ENCODE peak calls at places on chromosomes 2 and 18, in six cellular contexts. J is PC-3, P is GM23248, B is neural progenitor cell, D is GM23338, E is SK-N-SH. O is an unnamed sample.

GRCh38 chr2:101736233-101736632 is 38.7 kb downstream of the MAP4K4 start:
- DNase-seq in J (no peak), P (peak; percentile 23), B (no peak), D (no peak), E (no peak), O (no peak)

GRCh38 chr18:48073231-48073930 is 142.9 kb upstream of the SMAD2 start:
- DNase-seq in J (no peak), P (peak; percentile 79), B (peak; percentile 17), D (no peak), E (peak; percentile 87), O (no peak)

GRCh38 chr2:178392215-178392614 is 58.8 kb downstream of the PRKRA start:
- DNase-seq in J (peak; percentile 89), P (peak; percentile 70), B (no peak), D (no peak), E (no peak), O (no peak)

GRCh38 chr2:173797586-173798263 is 167.4 kb downstream of the SP3 start:
- DNase-seq in J (no peak), P (no peak), B (peak; percentile 57), D (peak; percentile 58), E (no peak), O (no peak)

GRCh38 chr2:41496908-41497307 is 550.9 kb upstream of the PKDCC start:
- DNase-seq in J (peak; percentile 2), P (no peak), B (no peak), D (no peak), E (no peak), O (peak; percentile 41)

GRCh38 chr2:128442891-128443302 is 124.2 kb upstream of the HS6ST1 start:
- DNase-seq in J (no peak), P (no peak), B (no peak), D (peak; percentile 58), E (no peak), O (no peak)

GRCh38 chr2:173555833-173556232 is 201.2 kb downstream of the CDCA7 start:
- DNase-seq in J (no peak), P (no peak), B (no peak), D (no peak), E (no peak), O (peak; percentile 23)

GRCh38 chr2:179139506-179139905 is 89.6 kb upstream of the CCDC141 start:
- DNase-seq in J (no peak), P (peak; percentile 5), B (no peak), D (no peak), E (no peak), O (no peak)

GRCh38 chr2:195612515-195613495 is 44.2 kb upstream of the SLC39A10 start:
- DNase-seq in J (peak; percentile 67), P (peak; percentile 75), B (peak; percentile 78), D (peak; percentile 95), E (no peak), O (no peak)

GRCh38 chr2:31247671-31248070 is 13.7 kb downstream of the EHD3 start:
- DNase-seq in J (no peak), P (no peak), B (no peak), D (no peak), E (no peak), O (no peak)

GRCh38 chr2:175741164-175741563 is 260.9 kb downstream of the LNPK start:
- DNase-seq in J (no peak), P (no peak), B (no peak), D (no peak), E (no peak), O (no peak)

GRCh38 chr2:189641565-189641964 is 19.7 kb upstream of the ASNSD1 start:
- DNase-seq in J (no peak), P (peak; percentile 56), B (no peak), D (no peak), E (no peak), O (no peak)

GRCh38 chr2:23605236-23605635 is 220.3 kb downstream of the KLHL29 start:
- DNase-seq in J (no peak), P (no peak), B (no peak), D (no peak), E (no peak), O (no peak)

GRCh38 chr2:165837122-165837521 is 43.1 kb upstream of the GALNT3 start:
- DNase-seq in J (peak; percentile 47), P (peak; percentile 77), B (peak; percentile 18), D (no peak), E (no peak), O (no peak)

GRCh38 chr2:174967086-174967485 is 38.1 kb downstream of the CHN1 start:
- DNase-seq in J (no peak), P (no peak), B (no peak), D (no peak), E (no peak), O (no peak)

DNA sequence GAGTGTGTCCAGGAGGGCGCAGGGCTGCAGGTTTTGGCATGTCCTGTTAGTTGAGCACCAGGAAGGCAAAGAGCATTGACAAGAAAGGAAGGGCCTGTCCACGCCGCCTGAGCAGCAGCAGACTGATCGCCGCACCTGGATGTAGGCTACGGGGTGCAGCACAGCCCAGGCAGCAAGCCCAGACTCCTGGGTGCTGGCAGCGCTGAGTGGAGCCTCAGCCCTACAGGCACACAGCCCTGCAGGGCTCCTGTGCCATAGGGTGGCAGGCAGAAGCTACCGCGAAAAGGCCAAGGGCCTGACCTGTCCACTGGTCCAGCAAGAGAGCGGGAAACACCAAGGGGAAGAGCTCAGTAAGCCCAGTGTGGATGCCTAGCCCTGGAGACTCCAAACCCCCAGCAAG is 198.0 kb downstream of the HDAC4 start:
- DNase-seq in J (no peak), P (no peak), B (no peak), D (no peak), E (no peak), O (no peak)
- H2AFZ ChIP-seq in J (no peak overlapping the region), P (no peak overlapping the region), B (no peak overlapping the region), D (no peak overlapping the region), E (no peak overlapping the region), O (no peak overlapping the region)

GRCh38 chr2:161239416-161240109 is 68.7 kb upstream of the PSMD14 start:
- DNase-seq in J (no peak), P (no peak), B (peak; percentile 93), D (peak; percentile 62), E (no peak), O (no peak)

GRCh38 chr2:161234627-161235026 is 73.6 kb upstream of the PSMD14 start:
- DNase-seq in J (no peak), P (no peak), B (no peak), D (no peak), E (no peak), O (no peak)

GRCh38 chr2:161238559-161239415 is 69.4 kb upstream of the PSMD14 start:
- DNase-seq in J (peak; percentile 48), P (peak; percentile 73), B (peak; percentile 88), D (peak; percentile 96), E (peak; percentile 80), O (peak; percentile 31)

GRCh38 chr2:161237397-161238263 is 70.6 kb upstream of the PSMD14 start:
- DNase-seq in J (peak; percentile 40), P (peak; percentile 72), B (peak; percentile 82), D (peak; percentile 73), E (peak; percentile 78), O (peak; percentile 37)

DNA sequence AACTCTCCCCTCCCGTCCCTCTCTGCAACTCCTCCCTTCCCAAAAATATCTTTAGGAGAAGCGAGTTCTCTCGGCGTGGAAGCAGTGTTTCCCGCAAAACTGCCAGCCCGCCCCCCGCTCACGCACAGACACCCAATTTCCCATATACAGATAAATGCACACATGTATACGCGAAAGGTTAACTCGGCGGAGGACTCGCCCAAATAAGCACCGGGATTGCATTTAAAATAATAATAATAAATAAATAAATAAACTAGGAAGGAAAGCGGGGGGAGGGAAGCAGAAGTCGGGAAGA is 70.0 kb upstream of the PSMD14 start:
- DNase-seq in J (no peak), P (peak; percentile 29), B (no peak), D (no peak), E (no peak), O (no peak)
- H3F3A ChIP-seq in J (peaks cover 5% of the 10 kb centered on the region), P (peaks cover 32% of the 10 kb centered on the region), B (peaks cover 51% of the 10 kb centered on the region), D (peaks cover under 1% of the 10 kb centered on the region), E (peaks cover 18% of the 10 kb centered on the region), O (no peaks in the 10 kb centered on the region)

GRCh38 chr18:59963229-59963628 is 63.4 kb downstream of the PMAIP1 start:
- DNase-seq in J (no peak), P (no peak), B (no peak), D (no peak), E (no peak), O (no peak)

GRCh38 chr18:59971871-59972270 is 72.1 kb downstream of the PMAIP1 start:
- DNase-seq in J (no peak), P (no peak), B (no peak), D (peak; percentile 11), E (no peak), O (no peak)

GRCh38 chr18:59968583-59968982 is 68.8 kb downstream of the PMAIP1 start:
- DNase-seq in J (no peak), P (no peak), B (no peak), D (no peak), E (no peak), O (no peak)

GRCh38 chr18:59967878-59968277 is 68.1 kb downstream of the PMAIP1 start:
- DNase-seq in J (no peak), P (no peak), B (no peak), D (no peak), E (no peak), O (no peak)

DNA sequence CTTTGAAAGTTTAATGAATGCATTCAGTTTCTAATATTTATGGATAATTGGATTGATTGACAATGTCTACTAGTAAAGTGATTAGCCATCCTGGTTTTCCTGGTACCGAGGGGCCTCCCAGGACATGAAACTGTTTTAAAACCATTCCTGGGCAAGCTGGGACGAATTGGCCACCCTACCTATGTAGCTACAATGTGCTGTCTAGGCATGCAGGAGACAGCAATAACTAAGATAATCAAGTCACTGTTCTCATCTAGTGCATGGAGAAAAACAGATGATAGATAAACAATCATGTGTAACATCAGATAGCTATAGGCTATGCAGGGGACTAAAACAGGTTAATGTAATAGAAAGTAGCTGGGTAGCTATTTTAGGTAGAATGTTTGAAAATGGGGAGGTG is 67.1 kb downstream of the PMAIP1 start:
- DNase-seq in J (no peak), P (no peak), B (no peak), D (no peak), E (no peak), O (no peak)
- TF ChIP-seq EZH2phosphoT487 in J (no peak), P (no peak), B (no peak), D (no peak), E (no peak), O (no peak)

DNA sequence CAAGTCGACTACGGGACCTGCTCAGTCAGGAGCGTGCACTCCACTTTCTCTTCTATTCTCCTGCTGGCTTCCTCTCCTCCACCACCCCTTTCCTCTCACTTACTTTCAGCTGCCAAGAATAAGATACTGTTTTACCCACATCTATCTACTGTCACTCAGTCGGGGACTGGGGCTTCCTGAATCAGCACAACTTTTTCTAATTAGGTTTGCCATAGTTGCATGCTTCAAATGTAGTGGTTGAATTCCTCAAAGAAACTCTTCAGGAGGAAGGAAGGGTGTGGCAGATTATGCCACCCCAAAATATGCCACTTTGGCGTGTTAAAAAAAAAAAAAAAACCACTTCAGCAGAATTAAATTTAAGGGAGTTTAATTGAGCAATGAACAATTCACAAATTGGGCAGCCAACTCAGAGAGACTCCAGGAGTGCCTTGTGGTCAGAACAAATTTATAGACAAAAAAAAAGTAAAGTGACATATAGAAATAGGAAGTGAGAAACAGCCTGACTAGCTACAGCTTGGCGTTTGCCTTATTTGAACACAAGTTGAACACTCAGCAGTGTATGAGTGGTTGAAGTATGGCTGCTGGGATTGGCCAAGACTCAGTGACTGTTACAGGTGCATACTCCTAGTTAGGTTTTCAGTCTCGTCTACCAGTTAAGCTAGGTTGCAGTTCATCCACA is 32.5 kb upstream of the RMDN2 start:
- DNase-seq in J (no peak), P (no peak), B (no peak), D (no peak), E (no peak), O (peak; percentile 80)
- H2AFZ ChIP-seq in J (no peak overlapping the region), P (no peak overlapping the region), B (no peak overlapping the region), D (no peak overlapping the region), E (peak overlapping the region; percentile 4), O (peak overlapping the region; percentile 14)